ENCODE peak calls at places on chromosomes 13 and 19, in seven cellular contexts. H, F, Q, Z, D, U and R are unnamed samples.

GRCh38 chr13:95530178-95530577 is 22.3 kb upstream of the CLDN10 start:
- DNase-seq in H (peak), F (no peak), Q (no peak), Z (peak), D (no peak), U (no peak), R (no peak)

GRCh38 chr13:27919934-27920676 is at the start of gene PDX1:
- DNase-seq in H (no peak), F (no peak), Q (no peak), Z (no peak), D (no peak), U (peak), R (peak)

GRCh38 chr19:47890865-47891621 is 4.9 kb upstream of the SULT2A1 start:
- DNase-seq in H (no peak), F (no peak), Q (no peak), Z (no peak), D (no peak), U (no peak), R (no peak)

GRCh38 chr19:41323430-41324125 is 13.6 kb downstream of the CCDC97 start:
- DNase-seq in H (peak), F (no peak), Q (peak), Z (peak), D (peak), U (peak), R (peak)

GRCh38 chr13:26502826-26503225 is 54.7 kb upstream of the WASF3 start:
- DNase-seq in H (peak), F (no peak), Q (no peak), Z (no peak), D (no peak), U (no peak), R (no peak)

GRCh38 chr19:2923510-2923909 is 21.3 kb downstream of the ZNF77 start:
- DNase-seq in H (peak), F (no peak), Q (no peak), Z (no peak), D (peak), U (no peak), R (no peak)

GRCh38 chr13:110387451-110388140 is 80.5 kb downstream of the COL4A2 start:
- DNase-seq in H (peak), F (no peak), Q (peak), Z (no peak), D (peak), U (peak), R (no peak)

GRCh38 chr19:43674630-43674982 is 4.6 kb upstream of the PLAUR start:
- DNase-seq in H (peak), F (no peak), Q (no peak), Z (peak), D (no peak), U (no peak), R (no peak)

GRCh38 chr13:43354147-43354945 is 331.0 kb downstream of the DNAJC15 start:
- DNase-seq in H (no peak), F (no peak), Q (no peak), Z (no peak), D (no peak), U (no peak), R (no peak)

GRCh38 chr13:31860002-31860401 is 120.7 kb downstream of the RXFP2 start:
- DNase-seq in H (no peak), F (no peak), Q (no peak), Z (no peak), D (no peak), U (no peak), R (no peak)

GRCh38 chr13:112358156-112358555 is 18.0 kb upstream of the SPACA7 start:
- DNase-seq in H (no peak), F (no peak), Q (no peak), Z (no peak), D (no peak), U (no peak), R (no peak)

GRCh38 chr19:18975864-18976263 is 34.8 kb upstream of the HOMER3 start:
- DNase-seq in H (no peak), F (no peak), Q (no peak), Z (no peak), D (no peak), U (no peak), R (no peak)

GRCh38 chr19:56953411-56953810 is 112.9 kb upstream of the PEG3 start:
- DNase-seq in H (no peak), F (no peak), Q (no peak), Z (no peak), D (no peak), U (no peak), R (no peak)

GRCh38 chr19:39870171-39870971 is 24.2 kb upstream of the FBL start:
- DNase-seq in H (no peak), F (no peak), Q (no peak), Z (no peak), D (no peak), U (no peak), R (no peak)

GRCh38 chr13:79307433-79307861 is 98.6 kb downstream of the RBM26 start:
- DNase-seq in H (peak), F (no peak), Q (no peak), Z (no peak), D (no peak), U (no peak), R (no peak)

GRCh38 chr19:58305932-58306323 is 751 bp downstream of the ERVK3-1 start:
- DNase-seq in H (no peak), F (no peak), Q (no peak), Z (no peak), D (no peak), U (no peak), R (peak)

GRCh38 chr19:45275370-45275971 is 24.4 kb downstream of the MARK4 start:
- DNase-seq in H (peak), F (no peak), Q (no peak), Z (no peak), D (no peak), U (no peak), R (no peak)

GRCh38 chr19:39411832-39412099 is 703 bp upstream of the PLEKHG2 start:
- DNase-seq in H (peak), F (peak), Q (peak), Z (peak), D (peak), U (peak), R (peak)

GRCh38 chr19:34215666-34216038 is 38.7 kb upstream of the GARRE1 start:
- DNase-seq in H (no peak), F (no peak), Q (no peak), Z (no peak), D (no peak), U (no peak), R (no peak)

GRCh38 chr19:42270346-42271044 is 1.4 kb downstream of the CIC start:
- DNase-seq in H (no peak), F (peak), Q (peak), Z (peak), D (peak), U (no peak), R (peak)

GRCh38 chr19:29665215-29665825 is at the start of gene PLEKHF1:
- DNase-seq in H (peak), F (peak), Q (peak), Z (peak), D (peak), U (peak), R (peak)
- TF ChIP-seq CTCF in H (no peak), F (no peak), Q (no peak), Z (no peak), D (no peak), U (no peak), R (no peak)

DNA sequence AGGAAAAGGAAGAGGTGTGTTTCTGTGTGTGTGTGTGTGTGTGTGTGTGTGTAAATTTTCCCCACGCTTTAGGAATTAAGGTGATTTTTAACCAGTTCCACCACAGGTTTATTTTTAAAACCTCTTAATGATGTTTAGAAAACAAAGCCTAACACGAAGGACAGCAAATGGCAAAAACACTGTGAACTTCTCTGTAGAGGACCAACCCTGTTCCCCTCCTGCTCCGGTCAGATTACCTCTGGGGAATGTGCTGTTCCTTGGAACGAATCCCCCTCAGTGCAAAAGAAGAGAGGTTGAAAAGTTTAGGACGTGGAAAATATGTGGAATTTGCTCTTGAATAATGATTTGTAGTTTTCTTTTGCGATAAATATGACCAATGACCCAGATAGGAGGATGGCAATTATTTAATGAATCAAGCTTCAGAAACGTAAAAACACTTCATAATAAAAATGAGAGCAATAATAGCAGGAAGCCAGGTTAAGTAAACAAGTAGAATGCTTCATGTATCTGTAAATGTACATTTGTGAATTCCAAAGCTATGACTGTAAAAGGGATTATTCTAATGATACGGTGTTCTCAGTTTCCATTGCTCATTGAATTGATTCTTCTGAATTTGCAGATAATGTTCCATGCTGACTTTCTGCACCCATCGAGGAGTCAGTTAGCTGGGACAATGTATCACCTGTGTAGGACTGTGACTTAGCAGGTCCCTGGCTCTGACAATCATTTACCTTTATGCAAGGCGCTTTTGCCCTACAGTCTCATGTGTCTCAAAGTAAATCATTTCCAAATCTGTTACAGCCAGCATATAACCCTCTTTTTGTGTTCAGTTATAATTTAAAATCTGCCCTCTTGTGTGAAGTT is 266.8 kb downstream of the KLF5 start:
- DNase-seq in H (peak), F (no peak), Q (no peak), Z (no peak), D (no peak), U (no peak), R (peak)
- H3K27ac ChIP-seq in H (no peak), F (no peak), Q (no peak), Z (no peak), D (no peak), U (no peak), R (peak)

GRCh38 chr13:20093946-20094345 is 66.9 kb downstream of the GJA3 start:
- DNase-seq in H (no peak), F (no peak), Q (no peak), Z (no peak), D (no peak), U (no peak), R (no peak)
- TF ChIP-seq CTCF in H (no peak), F (no peak), Q (no peak), Z (no peak), D (no peak), U (no peak), R (no peak)

GRCh38 chr13:21671793-21672680 is 1.2 kb downstream of the FGF9 start:
- DNase-seq in H (no peak), F (no peak), Q (no peak), Z (no peak), D (no peak), U (no peak), R (no peak)

GRCh38 chr13:21673592-21674270 is 2.9 kb downstream of the FGF9 start:
- DNase-seq in H (peak), F (peak), Q (no peak), Z (no peak), D (no peak), U (peak), R (peak)

GRCh38 chr13:21670883-21671792 is at the start of gene FGF9:
- DNase-seq in H (peak), F (peak), Q (peak), Z (peak), D (no peak), U (peak), R (peak)

GRCh38 chr13:21674271-21675009 is 3.6 kb downstream of the FGF9 start:
- DNase-seq in H (no peak), F (peak), Q (no peak), Z (no peak), D (no peak), U (peak), R (peak)

GRCh38 chr13:21672811-21673591 is 2.1 kb downstream of the FGF9 start:
- DNase-seq in H (no peak), F (no peak), Q (no peak), Z (no peak), D (no peak), U (no peak), R (peak)
- H3K27ac ChIP-seq in H (no peak), F (peak), Q (peak), Z (no peak), D (no peak), U (peak), R (no peak)

GRCh38 chr19:37361994-37362393 is 8.9 kb upstream of the ZNF527 start:
- DNase-seq in H (peak), F (no peak), Q (no peak), Z (no peak), D (no peak), U (no peak), R (no peak)

DNA sequence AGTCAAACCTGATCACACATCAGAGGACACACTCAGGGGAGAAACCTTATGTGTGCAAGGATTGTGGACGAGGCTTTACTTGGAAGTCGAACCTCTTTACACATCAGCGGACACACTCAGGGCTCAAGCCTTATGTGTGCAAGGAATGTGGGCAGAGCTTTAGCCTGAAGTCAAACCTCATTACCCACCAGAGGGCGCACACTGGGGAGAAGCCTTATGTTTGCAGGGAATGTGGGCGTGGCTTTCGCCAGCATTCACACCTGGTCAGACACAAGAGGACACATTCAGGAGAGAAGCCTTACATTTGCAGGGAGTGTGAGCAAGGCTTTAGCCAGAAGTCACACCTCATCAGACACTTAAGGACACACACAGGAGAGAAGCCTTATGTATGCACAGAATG is 8.2 kb upstream of the ZNF527 start:
- DNase-seq in H (no peak), F (no peak), Q (no peak), Z (no peak), D (no peak), U (no peak), R (no peak)
- TF ChIP-seq CTCF in H (no peak), F (no peak), Q (no peak), Z (no peak), D (no peak), U (peak), R (no peak)

GRCh38 chr19:13762635-13763235 is 1.6 kb upstream of the MRI1 start:
- DNase-seq in H (no peak), F (no peak), Q (no peak), Z (no peak), D (no peak), U (no peak), R (no peak)
- H3K27ac ChIP-seq in H (no peak), F (no peak), Q (no peak), Z (no peak), D (no peak), U (no peak), R (no peak)